ENCODE peak calls at places on chromosomes 2 and 18, in four cellular contexts. Z is activated naive CD8-positive, alpha-beta T cell treated with anti-CD3 and anti-CD28 coated beads for 36 hours; S is Caki2; H is NCI-H774. E is an unnamed sample.

GRCh38 chr2:133434962-133435668 is 133.1 kb downstream of the NCKAP5 start:
- DNase-seq in Z (no peak), S (peak), H (peak), E (no peak)

GRCh38 chr2:241081190-241081642 is 20.9 kb downstream of the MTERF4 start:
- DNase-seq in Z (no peak), S (no peak), H (no peak), E (no peak)

GRCh38 chr2:230947908-230948365 is 22.9 kb upstream of the GPR55 start:
- DNase-seq in Z (no peak), S (no peak), H (no peak), E (peak)

GRCh38 chr2:20582600-20583221 is 68.2 kb downstream of the HS1BP3 start:
- DNase-seq in Z (no peak), S (no peak), H (no peak), E (no peak)

GRCh38 chr2:167430447-167430846 is 542.2 kb downstream of the XIRP2 start:
- DNase-seq in Z (no peak), S (no peak), H (no peak), E (no peak)

GRCh38 chr2:176812376-176812775 is 400.2 kb upstream of the HNRNPA3 start:
- DNase-seq in Z (no peak), S (no peak), H (no peak), E (no peak)

GRCh38 chr18:63684718-63685117 is 18.0 kb upstream of the SERPINB11 start:
- DNase-seq in Z (no peak), S (no peak), H (no peak), E (no peak)

GRCh38 chr2:46460241-46460921 is 19.0 kb upstream of the TMEM247 start:
- DNase-seq in Z (no peak), S (no peak), H (no peak), E (no peak)

GRCh38 chr2:98452396-98453027 is 7.9 kb downstream of the INPP4A start:
- DNase-seq in Z (no peak), S (no peak), H (no peak), E (no peak)

GRCh38 chr2:74552914-74553811 is 579 bp downstream of the LOXL3 start:
- DNase-seq in Z (no peak), S (no peak), H (no peak), E (peak)

GRCh38 chr18:71028285-71028762 is 739.5 kb downstream of the SOCS6 start:
- DNase-seq in Z (no peak), S (no peak), H (no peak), E (no peak)

GRCh38 chr2:84946204-84947009 is 24.6 kb upstream of the KCMF1 start:
- DNase-seq in Z (peak), S (peak), H (no peak), E (peak)

E was measured in activated CD8-positive, alpha-beta T cell treated with anti-CD3 and anti-CD28 coated beads for 36 hours.